ENCODE peak calls at places on chromosomes 1 and 21, in five cellular contexts. W is uterus, O is mammary epithelial cell, D is body of pancreas, U is ascending aorta. G is an unnamed sample.

GRCh38 chr1:41355356-41355755 is 5.9 kb upstream of the FOXO6 start:
- DNase-seq in W (no peak), O (no peak), D (no peak), U (no peak), G (no peak)

GRCh38 chr1:212607924-212608208 is 695 bp upstream of the ATF3 start:
- DNase-seq in W (no peak), O (no peak), D (no peak), U (no peak), G (no peak)

GRCh38 chr1:56824956-56825355 is 5.8 kb upstream of the FYB2 start:
- DNase-seq in W (no peak), O (no peak), D (no peak), U (no peak), G (no peak)

GRCh38 chr21:40851749-40852148 is 4.8 kb upstream of the DSCAM start:
- DNase-seq in W (no peak), O (no peak), D (no peak), U (no peak), G (no peak)

GRCh38 chr1:175354080-175354479 is 161.5 kb upstream of the KIAA0040 start:
- DNase-seq in W (no peak), O (peak; percentile 72), D (no peak), U (no peak), G (no peak)

GRCh38 chr1:68819190-68819829 is 322.4 kb upstream of the DEPDC1 start:
- DNase-seq in W (no peak), O (peak; percentile 8), D (no peak), U (no peak), G (no peak)

GRCh38 chr1:85502625-85503083 is 37.7 kb upstream of the DDAH1 start:
- DNase-seq in W (peak; percentile 27), O (peak; percentile 48), D (peak; percentile 81), U (no peak), G (no peak)

GRCh38 chr1:22903113-22903512 is 69.6 kb downstream of the LACTBL1 start:
- DNase-seq in W (no peak), O (peak; percentile 50), D (no peak), U (no peak), G (no peak)

GRCh38 chr1:240524356-240525071 is 87.4 kb downstream of the GREM2 start:
- DNase-seq in W (no peak), O (no peak), D (no peak), U (no peak), G (no peak)

GRCh38 chr1:7587726-7588456 is 183.2 kb upstream of the VAMP3 start:
- DNase-seq in W (no peak), O (no peak), D (no peak), U (no peak), G (no peak)

GRCh38 chr21:28336299-28336698 is 656.4 kb downstream of the LTN1 start:
- DNase-seq in W (no peak), O (peak; percentile 29), D (peak; percentile 58), U (no peak), G (no peak)

GRCh38 chr1:163410073-163410522 is 88.3 kb downstream of the NUF2 start:
- DNase-seq in W (peak; percentile 52), O (peak; percentile 26), D (peak; percentile 61), U (no peak), G (no peak)

GRCh38 chr21:42298237-42298636 is 17.0 kb downstream of the TFF3 start:
- DNase-seq in W (no peak), O (peak; percentile 50), D (no peak), U (no peak), G (no peak)

GRCh38 chr1:20242890-20243479 is 47.7 kb upstream of the VWA5B1 start:
- DNase-seq in W (no peak), O (no peak), D (no peak), U (no peak), G (no peak)

GRCh38 chr1:18373882-18374493 is 106.7 kb upstream of the KLHDC7A start:
- DNase-seq in W (no peak), O (no peak), D (peak; percentile 31), U (no peak), G (no peak)
- TF ChIP-seq CTCF in W (no peak), O (no peak), D (no peak), U (no peak), G (no peak)

DNA sequence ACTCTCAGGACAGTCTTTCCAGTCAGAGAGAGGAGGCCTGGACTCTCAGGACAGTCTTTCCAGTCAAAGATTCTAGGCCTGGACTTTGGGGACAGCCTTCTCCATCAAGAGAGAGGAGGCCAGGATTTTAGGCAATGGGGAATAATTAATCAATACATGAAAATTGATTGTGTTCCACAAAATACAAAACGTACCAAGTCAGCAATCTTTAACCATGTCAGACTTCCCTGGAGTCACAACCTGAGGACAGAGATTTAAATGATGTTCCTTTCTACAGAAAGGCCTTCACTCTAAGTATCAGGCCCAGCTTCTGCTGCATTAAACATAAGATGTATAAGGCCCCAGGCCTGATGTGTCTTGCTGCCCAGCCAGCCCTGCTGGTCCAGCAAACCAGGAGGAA is 27.0 kb upstream of the GPR157 start:
- DNase-seq in W (no peak), O (no peak), D (no peak), U (no peak), G (no peak)
- H3K4me3 ChIP-seq in W (no peak overlapping the region), O (no peak overlapping the region), D (no peak overlapping the region), U (no peak overlapping the region), G (no peak overlapping the region)

DNA sequence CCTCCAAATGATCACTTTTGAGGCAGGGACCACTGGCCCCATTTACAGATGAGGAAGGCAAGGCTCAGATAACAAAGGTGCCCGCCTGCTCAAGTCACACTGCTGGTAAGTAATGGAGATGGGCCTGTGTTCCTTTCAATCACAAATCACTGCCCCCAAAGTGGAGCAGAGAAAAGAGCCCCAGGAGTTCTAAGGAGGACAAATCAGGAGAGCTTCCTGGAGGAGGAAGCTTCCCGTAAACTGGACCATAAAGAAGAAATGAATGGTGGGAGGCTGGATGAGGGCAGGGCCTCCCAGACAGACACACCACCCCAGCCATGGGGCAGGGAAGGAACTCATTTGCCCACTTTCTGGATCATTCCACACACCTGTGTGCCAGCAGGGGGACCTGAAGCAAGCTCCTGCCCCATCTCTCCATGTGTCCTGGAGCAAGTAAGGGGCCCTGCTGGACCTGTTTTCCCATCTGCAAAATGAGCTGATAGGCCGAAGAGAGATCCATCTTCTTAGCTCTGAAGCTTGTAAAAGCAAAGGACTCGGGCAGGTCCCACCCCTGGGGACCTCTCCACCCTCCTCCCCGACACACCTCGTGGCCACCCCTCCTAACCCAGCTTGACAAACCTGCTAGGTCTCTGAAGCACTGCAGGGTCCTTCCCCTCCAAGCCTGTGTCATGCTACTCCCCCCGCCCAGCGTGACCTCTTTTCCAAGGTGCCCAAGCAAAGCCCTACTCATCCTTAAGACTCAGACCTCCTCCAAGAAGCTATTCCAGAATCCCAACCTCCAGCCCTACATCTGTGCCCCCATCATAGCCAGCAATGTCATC is 5.5 kb downstream of the LAPTM5 start:
- DNase-seq in W (no peak), O (no peak), D (no peak), U (no peak), G (no peak)
- H3K27ac ChIP-seq in W (no peak overlapping the region), O (no peak overlapping the region), D (no peak overlapping the region), U (no peak overlapping the region), G (no peak overlapping the region)

GRCh38 chr1:66570196-66570595 is 36.2 kb downstream of the SGIP1 start:
- DNase-seq in W (no peak), O (no peak), D (no peak), U (no peak), G (no peak)

GRCh38 chr1:66576645-66577044 is 42.7 kb downstream of the SGIP1 start:
- DNase-seq in W (no peak), O (no peak), D (peak; percentile 8), U (no peak), G (no peak)

GRCh38 chr1:66575739-66576138 is 41.8 kb downstream of the SGIP1 start:
- DNase-seq in W (peak; percentile 58), O (no peak), D (no peak), U (no peak), G (no peak)

GRCh38 chr1:66571789-66572188 is 37.8 kb downstream of the SGIP1 start:
- DNase-seq in W (no peak), O (peak; percentile 59), D (no peak), U (no peak), G (no peak)
- TF ChIP-seq CTCF in W (no peak), O (no peak), D (no peak), U (no peak), G (no peak)

GRCh38 chr1:151062738-151063371 is 2.7 kb downstream of the MLLT11 start:
- DNase-seq in W (no peak), O (peak; percentile 79), D (no peak), U (no peak), G (no peak)

GRCh38 chr1:151061012-151061401 is 810 bp downstream of the MLLT11 start:
- DNase-seq in W (no peak), O (no peak), D (no peak), U (no peak), G (no peak)

GRCh38 chr1:151059342-151060240 is at the start of gene CDC42SE1:
- DNase-seq in W (peak; percentile 82), O (peak; percentile 76), D (peak; percentile 81), U (no peak), G (peak; percentile 89)

GRCh38 chr1:151060241-151061011 is at the start of gene MLLT11:
- DNase-seq in W (peak; percentile 68), O (peak; percentile 57), D (peak; percentile 31), U (no peak), G (no peak)

DNA sequence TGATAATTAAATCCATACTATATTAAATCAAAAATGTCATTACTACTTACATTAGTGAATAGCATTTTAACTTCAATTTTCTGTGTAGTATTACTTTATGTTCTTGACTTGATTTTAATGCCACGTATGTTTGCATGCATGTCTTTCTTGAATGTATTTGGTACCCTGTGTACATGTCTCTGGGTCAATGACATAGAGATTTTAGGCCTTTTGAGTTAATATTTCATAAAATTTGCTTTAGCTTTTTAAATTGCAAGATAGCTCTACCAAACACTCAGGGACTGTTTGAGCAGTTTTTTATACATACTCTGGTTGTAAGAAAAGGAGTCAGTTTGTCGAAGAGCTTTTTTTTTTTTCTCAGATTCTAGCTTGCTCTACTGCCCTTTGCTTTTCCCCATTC is 1.5 kb downstream of the MLLT11 start:
- DNase-seq in W (no peak), O (no peak), D (no peak), U (no peak), G (no peak)
- H3K4me3 ChIP-seq in W (no peak overlapping the region), O (no peak overlapping the region), D (no peak overlapping the region), U (no peak overlapping the region), G (no peak overlapping the region)

GRCh38 chr1:2158272-2158671 is 36.3 kb downstream of the FAAP20 start:
- DNase-seq in W (no peak), O (no peak), D (no peak), U (no peak), G (no peak)
- H3K27ac ChIP-seq in W (no peak overlapping the region), O (no peak overlapping the region), D (no peak overlapping the region), U (no peak overlapping the region), G (no peak overlapping the region)

GRCh38 chr1:61163355-61163754 is 81.0 kb downstream of the NFIA start:
- DNase-seq in W (no peak), O (no peak), D (no peak), U (no peak), G (no peak)
- TF ChIP-seq CTCF in W (no peak), O (no peak), D (no peak), U (no peak), G (no peak)

GRCh38 chr1:224617410-224618361 is 1.6 kb downstream of the CNIH3 start:
- DNase-seq in W (no peak), O (no peak), D (peak; percentile 28), U (no peak), G (no peak)
- H3K4me3 ChIP-seq in W (no peak overlapping the region), O (peak overlapping the region; percentile 48), D (peak overlapping the region; percentile 60), U (no peak overlapping the region), G (peak overlapping the region; percentile 67)

G was measured in coronary artery.